ENCODE peak calls at places on chromosomes 12 and 14, in eight cellular contexts. D is tibial artery; Y is breast epithelium; W is neural crest cell; N is GM10248; G is ovary; B is stomach; M is CD8-positive, alpha-beta T cell. I is an unnamed sample.

GRCh38 chr12:122527478-122527944 is 462 bp downstream of the KNTC1 start:
- DNase-seq in W (no peak), G (no peak), D (no peak), N (peak), M (peak), Y (no peak), B (no peak), I (peak)

GRCh38 chr12:104998423-104999346 is 12.6 kb downstream of the NOPCHAP1 start:
- DNase-seq in B (peak), D (no peak), M (no peak), N (no peak), Y (no peak), G (peak), W (no peak), I (no peak)

GRCh38 chr14:75282166-75282547 is 3.5 kb downstream of the FOS start:
- DNase-seq in W (no peak), D (no peak), G (no peak), Y (no peak), N (no peak), B (no peak), M (peak), I (no peak)

GRCh38 chr14:70784886-70785285 is 24.4 kb downstream of the MAP3K9 start:
- DNase-seq in Y (no peak), B (no peak), G (no peak), M (no peak), W (no peak), D (no peak), N (no peak), I (no peak)

GRCh38 chr12:113239288-113239771 is 18.1 kb downstream of the TPCN1 start:
- DNase-seq in Y (no peak), B (no peak), D (peak), M (no peak), G (no peak), N (no peak), W (no peak), I (no peak)

GRCh38 chr12:7102582-7102981 is 6.4 kb downstream of the C1RL start:
- DNase-seq in Y (no peak), G (no peak), W (no peak), M (no peak), D (no peak), B (no peak), N (no peak), I (no peak)

GRCh38 chr12:95205685-95206084 is 11.6 kb downstream of the FGD6 start:
- DNase-seq in B (no peak), D (no peak), M (no peak), G (peak), Y (peak), N (no peak), W (peak), I (no peak)

GRCh38 chr12:63103489-63104131 is 47.4 kb downstream of the AVPR1A start:
- DNase-seq in D (no peak), N (peak), B (no peak), Y (no peak), M (no peak), W (no peak), G (no peak), I (peak)

GRCh38 chr14:104184911-104185499 is 46.6 kb downstream of the KIF26A start:
- DNase-seq in D (no peak), N (no peak), W (no peak), Y (no peak), B (no peak), M (no peak), G (no peak), I (no peak)

GRCh38 chr12:43072431-43072830 is 479.6 kb downstream of the ADAMTS20 start:
- DNase-seq in G (no peak), Y (no peak), M (no peak), D (no peak), B (no peak), N (no peak), W (no peak), I (no peak)

GRCh38 chr12:25124493-25124892 is 70.5 kb downstream of the DNAI7 start:
- DNase-seq in D (no peak), Y (no peak), W (no peak), B (no peak), M (no peak), G (no peak), N (no peak), I (no peak)

GRCh38 chr14:100246809-100247428 is 8.0 kb downstream of the YY1 start:
- DNase-seq in D (no peak), Y (no peak), G (no peak), N (no peak), B (no peak), M (no peak), W (no peak), I (no peak)

GRCh38 chr12:113463746-113464743 is 7.6 kb downstream of the LHX5 start:
- DNase-seq in Y (no peak), D (no peak), M (no peak), N (no peak), B (no peak), W (no peak), G (no peak), I (no peak)

GRCh38 chr14:47442206-47442605 is 233.2 kb downstream of the MDGA2 start:
- DNase-seq in M (no peak), D (no peak), B (no peak), Y (no peak), W (no peak), G (no peak), N (no peak), I (peak)
- TF ChIP-seq CTCF in M (no peak), D (no peak), B (no peak), Y (no peak), W (peak), G (no peak), N (no peak), I (peak)

DNA sequence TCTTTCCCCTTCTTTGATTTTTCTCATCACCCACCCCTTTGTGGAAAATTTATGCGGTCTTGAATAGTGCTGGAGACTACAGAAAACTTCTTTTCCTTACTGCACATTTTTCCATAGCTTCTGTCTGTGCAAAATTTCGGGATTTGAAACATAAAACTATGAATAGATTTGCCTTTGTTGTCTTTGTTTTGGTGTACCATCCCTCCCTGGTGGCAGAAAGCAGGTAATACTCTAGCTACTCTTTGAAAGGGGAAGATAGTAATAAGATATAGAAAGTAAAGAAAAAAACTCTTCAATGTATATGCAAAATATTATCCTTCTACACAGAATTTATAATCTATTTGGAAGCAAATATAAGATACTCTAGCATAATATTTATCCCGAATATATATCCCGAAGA is 79.1 kb upstream of the LMO3 start:
- DNase-seq in N (no peak), D (no peak), Y (no peak), M (no peak), G (no peak), W (no peak), B (no peak), I (no peak)
- TF ChIP-seq CTCF in N (peak), D (peak), Y (no peak), M (no peak), G (no peak), W (peak), B (no peak), I (no peak)

GRCh38 chr14:64767215-64767964 is 63.2 kb downstream of the PLEKHG3 start:
- DNase-seq in N (no peak), W (no peak), B (no peak), M (no peak), D (no peak), G (no peak), Y (no peak), I (no peak)

GRCh38 chr14:64764641-64765520 is 60.7 kb downstream of the PLEKHG3 start:
- DNase-seq in Y (peak), G (peak), B (peak), D (peak), W (peak), M (peak), N (peak), I (peak)

GRCh38 chr14:64768401-64769095 is 64.3 kb downstream of the PLEKHG3 start:
- DNase-seq in D (no peak), B (no peak), N (no peak), Y (no peak), G (no peak), M (no peak), W (no peak), I (no peak)

GRCh38 chr14:64765740-64766302 is 61.6 kb downstream of the PLEKHG3 start:
- DNase-seq in D (no peak), W (no peak), B (no peak), Y (no peak), M (no peak), G (no peak), N (no peak), I (no peak)

DNA sequence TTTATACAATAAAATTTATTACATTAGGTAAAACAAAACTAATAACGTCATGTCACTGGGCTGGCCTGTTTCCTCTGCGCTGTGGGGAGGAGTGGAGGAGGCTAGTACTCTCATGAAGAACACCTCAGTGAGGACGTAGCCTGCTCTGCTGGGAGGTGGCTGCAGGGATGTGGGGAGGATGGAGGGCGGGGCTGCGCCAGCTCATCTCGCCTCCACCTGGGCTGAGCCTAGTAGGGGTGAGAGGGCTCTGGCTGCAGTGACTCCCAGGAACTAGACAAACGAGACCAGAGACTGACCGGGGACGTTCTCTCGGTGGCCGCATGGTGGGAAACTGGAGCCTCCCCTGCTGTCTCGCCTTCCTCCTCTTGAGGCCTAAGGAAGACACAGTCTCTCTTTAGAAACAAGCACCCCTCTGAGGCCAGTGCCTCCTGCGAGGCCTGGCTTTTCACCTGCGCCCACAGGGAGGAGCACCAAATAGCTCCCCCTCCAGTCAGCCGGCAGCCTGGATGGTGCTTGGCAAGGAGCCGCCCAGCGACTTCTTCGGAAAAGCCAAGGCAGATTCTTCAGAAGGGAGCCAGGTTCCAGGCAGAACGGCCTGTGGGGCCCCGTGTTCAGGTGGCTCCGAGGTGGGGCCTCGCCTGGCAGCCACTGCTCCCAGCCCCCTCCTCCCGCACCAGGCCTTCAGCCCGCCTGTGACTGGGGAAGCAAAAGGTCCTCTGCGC is 62.4 kb downstream of the PLEKHG3 start:
- DNase-seq in B (no peak), G (no peak), Y (no peak), D (no peak), N (no peak), W (no peak), M (no peak), I (no peak)
- TF ChIP-seq CTCF in B (no peak), G (no peak), Y (no peak), D (no peak), N (no peak), W (no peak), M (no peak), I (no peak)

GRCh38 chr12:71124833-71125460 is 32.9 kb downstream of the TSPAN8 start:
- DNase-seq in Y (no peak), G (no peak), W (no peak), N (no peak), M (no peak), B (no peak), D (no peak), I (no peak)
- TF ChIP-seq CTCF in Y (no peak), G (no peak), W (no peak), N (no peak), M (no peak), B (no peak), D (no peak), I (no peak)

GRCh38 chr14:82113710-82114109 is 580.1 kb upstream of the SEL1L start:
- DNase-seq in Y (no peak), D (no peak), B (no peak), G (no peak), M (no peak), W (no peak), N (no peak), I (no peak)
- TF ChIP-seq CTCF in Y (no peak), D (no peak), B (no peak), G (no peak), M (no peak), W (no peak), N (no peak), I (no peak)

GRCh38 chr12:12034344-12034743 is 36.4 kb upstream of the BCL2L14 start:
- DNase-seq in W (no peak), Y (no peak), N (no peak), M (no peak), D (no peak), G (no peak), B (no peak), I (no peak)

GRCh38 chr12:12033589-12034223 is 37.0 kb upstream of the BCL2L14 start:
- DNase-seq in G (no peak), N (no peak), M (no peak), B (no peak), W (no peak), D (no peak), Y (no peak), I (no peak)

GRCh38 chr12:12032771-12033588 is 37.8 kb upstream of the BCL2L14 start:
- DNase-seq in Y (peak), B (peak), N (peak), G (peak), W (peak), D (peak), M (peak), I (peak)

GRCh38 chr12:12029653-12030052 is 41.1 kb upstream of the BCL2L14 start:
- DNase-seq in N (no peak), W (no peak), M (no peak), G (no peak), D (no peak), Y (no peak), B (no peak), I (no peak)

DNA sequence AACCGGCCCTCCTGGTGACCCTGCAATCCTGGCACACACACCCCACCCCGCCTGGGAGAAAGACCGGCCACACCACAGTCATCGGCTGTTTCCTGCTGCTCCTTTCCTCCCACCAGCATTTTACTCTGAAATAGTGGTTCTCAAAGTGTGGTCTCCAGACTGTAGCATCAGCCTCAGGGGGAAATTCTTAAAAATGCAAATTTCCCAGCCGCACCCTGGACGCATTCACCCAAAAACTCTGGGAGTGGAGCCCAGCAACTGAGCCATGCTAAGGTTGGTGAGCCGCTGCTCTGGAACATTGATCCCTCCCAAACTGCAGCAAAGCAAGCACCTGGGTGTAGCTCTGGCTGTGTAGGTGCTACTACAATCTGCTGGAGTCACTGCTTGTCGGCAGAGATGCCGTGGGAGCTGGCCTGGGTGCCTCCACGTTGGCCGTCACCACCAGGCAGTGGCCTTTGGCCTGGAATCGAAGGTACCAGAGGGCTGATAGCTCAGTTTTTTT is 38.4 kb upstream of the BCL2L14 start:
- DNase-seq in N (peak), Y (no peak), G (no peak), D (no peak), W (no peak), B (no peak), M (no peak), I (no peak)
- TF ChIP-seq CTCF in N (no peak), Y (no peak), G (no peak), D (no peak), W (no peak), B (no peak), M (no peak), I (no peak)

DNA sequence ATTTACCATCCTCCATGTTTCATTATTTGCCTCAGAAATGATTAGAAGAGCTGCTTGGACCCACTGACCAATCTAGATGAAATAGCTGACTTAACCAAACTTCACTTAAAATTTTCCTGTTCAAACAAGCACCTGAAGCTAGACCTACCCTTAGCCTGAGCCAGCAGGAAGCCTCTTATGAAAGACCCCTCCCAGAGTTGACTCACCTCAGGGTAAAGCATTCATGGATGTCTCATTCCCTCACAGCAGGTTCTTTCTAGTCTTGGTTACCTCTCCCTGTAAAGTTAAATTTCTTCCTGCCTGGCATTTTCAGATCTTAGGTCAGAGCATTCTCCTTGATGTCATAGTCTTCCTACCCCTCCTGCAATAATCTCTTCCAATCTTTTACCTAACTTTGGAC is 1209.8 kb downstream of the FLRT2 start:
- DNase-seq in Y (no peak), D (no peak), W (no peak), G (no peak), N (no peak), M (no peak), B (no peak), I (no peak)
- TF ChIP-seq CTCF in Y (no peak), D (no peak), W (no peak), G (no peak), N (no peak), M (no peak), B (no peak), I (no peak)

DNA sequence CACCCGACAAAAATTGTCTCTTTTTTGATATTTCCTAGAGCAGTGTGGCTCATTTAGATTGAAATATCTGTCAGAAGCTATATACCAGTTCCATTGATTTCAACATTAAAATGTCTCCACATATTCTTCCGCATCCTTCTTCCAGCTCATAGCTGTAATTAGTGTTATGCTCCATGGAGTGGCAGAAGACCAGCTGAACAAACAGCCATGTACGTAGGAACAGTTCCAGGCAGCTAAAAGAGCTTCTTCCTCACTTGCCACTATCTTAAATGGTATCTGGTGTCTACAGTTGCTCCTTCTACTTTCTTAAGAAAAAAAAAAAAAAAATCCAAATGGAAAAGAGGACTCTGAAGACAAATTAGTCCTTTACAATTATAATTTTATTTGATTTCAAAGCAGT is 848.0 kb downstream of the DIO2 start:
- DNase-seq in N (no peak), W (no peak), Y (no peak), M (no peak), B (no peak), G (no peak), D (no peak), I (no peak)
- TF ChIP-seq CTCF in N (no peak), W (no peak), Y (no peak), M (no peak), B (no peak), G (no peak), D (no peak), I (no peak)